ENCODE peak calls at places on chromosome 11, in four cellular contexts. P is K562, H is IMR-90, F is HepG2. E is an unnamed sample.

GRCh38 chr11:104043678-104044239 is 7.3 kb downstream of the DDI1 start:
- DNase-seq in F (no peak), P (no peak), H (peak), E (no peak)

GRCh38 chr11:110858556-110858921 is 146.3 kb upstream of the ARHGAP20 start:
- DNase-seq in P (no peak), F (no peak), H (no peak), E (no peak)

GRCh38 chr11:46529086-46529905 is 64.5 kb downstream of the AMBRA1 start:
- DNase-seq in P (peak), F (peak), H (peak), E (no peak)

GRCh38 chr11:31050061-31050790 is 319.3 kb downstream of the DCDC1 start:
- DNase-seq in F (no peak), H (no peak), P (no peak), E (no peak)

GRCh38 chr11:73951797-73952196 is 971 bp downstream of the DNAJB13 start:
- DNase-seq in H (peak), P (no peak), F (no peak), E (no peak)

GRCh38 chr11:24005202-24005876 is 491.5 kb upstream of the LUZP2 start:
- DNase-seq in H (no peak), F (no peak), P (no peak), E (no peak)

GRCh38 chr11:13260963-13261599 is 16.5 kb upstream of the BMAL1 start:
- DNase-seq in F (no peak), H (peak), P (no peak), E (no peak)

GRCh38 chr11:62614275-62614674 is 1.2 kb downstream of the ROM1 start:
- DNase-seq in P (peak), H (no peak), F (peak), E (no peak)

GRCh38 chr11:65962136-65962564 is 616 bp downstream of the SART1 start:
- DNase-seq in F (no peak), H (no peak), P (no peak), E (no peak)

GRCh38 chr11:79428406-79428805 is 12.4 kb downstream of the TENM4 start:
- DNase-seq in P (no peak), H (no peak), F (no peak), E (no peak)

GRCh38 chr11:7941608-7942007 is at the start of gene OR10A3:
- DNase-seq in F (no peak), P (no peak), H (no peak), E (no peak)

GRCh38 chr11:104609297-104609696 is 289.0 kb downstream of the CASP12 start:
- DNase-seq in P (no peak), H (peak), F (peak), E (no peak)

GRCh38 chr11:110090466-110091026 is 2.6 kb upstream of the ZC3H12C start:
- DNase-seq in F (no peak), H (no peak), P (no peak), E (no peak)

GRCh38 chr11:41382927-41383326 is 76.5 kb downstream of the LRRC4C start:
- DNase-seq in H (no peak), P (no peak), F (no peak), E (no peak)

GRCh38 chr11:34682822-34683221 is 61.9 kb downstream of the EHF start:
- DNase-seq in H (peak), P (no peak), F (no peak), E (no peak)

GRCh38 chr11:57214087-57214395 is 23.0 kb downstream of the APLNR start:
- DNase-seq in H (peak), F (no peak), P (no peak), E (no peak)

GRCh38 chr11:46669606-46670243 is 30.7 kb downstream of the ARHGAP1 start:
- DNase-seq in P (no peak), F (peak), H (no peak), E (no peak)

GRCh38 chr11:67492801-67493547 is 10.1 kb downstream of the AIP start:
- DNase-seq in F (no peak), H (no peak), P (peak), E (no peak)

GRCh38 chr11:128576555-128576954 is 10.8 kb downstream of the ETS1 start:
- DNase-seq in P (no peak), H (no peak), F (no peak), E (no peak)

GRCh38 chr11:128573674-128574073 is 13.7 kb downstream of the ETS1 start:
- DNase-seq in H (no peak), P (no peak), F (no peak), E (no peak)

GRCh38 chr11:128574576-128575011 is 12.8 kb downstream of the ETS1 start:
- DNase-seq in P (no peak), F (no peak), H (peak), E (no peak)

GRCh38 chr11:128575174-128575955 is 12.0 kb downstream of the ETS1 start:
- DNase-seq in F (no peak), H (no peak), P (no peak), E (no peak)

DNA sequence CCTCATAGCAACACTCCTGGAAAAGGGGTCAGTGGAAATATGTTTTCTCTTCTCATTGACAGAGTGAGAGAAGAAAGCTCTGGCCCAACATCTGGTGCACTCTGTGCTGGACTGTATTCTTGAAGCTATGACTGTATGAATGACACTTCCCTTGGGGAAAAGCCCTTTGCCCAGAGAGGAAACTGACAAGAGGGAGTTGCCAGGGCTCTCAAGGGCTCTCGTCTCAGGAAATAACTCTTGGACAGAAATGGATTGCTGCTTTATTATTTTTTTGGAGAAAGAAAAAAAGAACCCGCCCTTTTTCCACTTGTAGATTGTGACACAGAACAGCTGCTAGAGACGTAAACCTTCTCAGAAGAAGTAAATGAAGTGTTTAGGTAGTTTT is 11.4 kb downstream of the ETS1 start:
- DNase-seq in H (peak), P (no peak), F (no peak), E (no peak)
- TF ChIP-seq MXI1 in H (no peak), P (no peak), F (no peak), E (no peak)

DNA sequence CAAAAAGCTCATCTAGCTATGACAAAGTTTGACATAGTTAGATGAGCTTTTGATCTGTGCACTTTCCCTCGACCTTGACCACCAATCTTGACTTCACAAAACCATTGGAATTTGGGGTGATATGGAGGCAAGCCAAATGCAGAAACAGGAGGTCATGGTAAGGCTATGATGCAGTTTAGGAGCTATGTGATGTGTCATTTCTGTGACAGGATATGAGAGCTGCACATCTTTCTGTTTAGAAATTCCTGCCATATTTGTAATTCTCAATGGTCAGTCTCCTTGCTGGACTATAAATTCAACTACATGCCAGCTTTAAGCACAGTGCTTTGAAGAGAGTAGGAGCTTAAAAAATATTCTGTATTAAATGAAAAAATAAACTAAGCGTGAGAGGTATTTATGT is 12.9 kb downstream of the OR51B6 start:
- DNase-seq in F (no peak), P (no peak), H (peak), E (no peak)
- TF ChIP-seq MXI1 in F (no peak), P (no peak), H (no peak), E (no peak)

GRCh38 chr11:2138075-2138435 is 1.1 kb downstream of the IGF2 start:
- DNase-seq in H (no peak), P (peak), F (no peak), E (no peak)
- TF ChIP-seq MXI1 in H (no peak), P (no peak), F (no peak), E (no peak)

DNA sequence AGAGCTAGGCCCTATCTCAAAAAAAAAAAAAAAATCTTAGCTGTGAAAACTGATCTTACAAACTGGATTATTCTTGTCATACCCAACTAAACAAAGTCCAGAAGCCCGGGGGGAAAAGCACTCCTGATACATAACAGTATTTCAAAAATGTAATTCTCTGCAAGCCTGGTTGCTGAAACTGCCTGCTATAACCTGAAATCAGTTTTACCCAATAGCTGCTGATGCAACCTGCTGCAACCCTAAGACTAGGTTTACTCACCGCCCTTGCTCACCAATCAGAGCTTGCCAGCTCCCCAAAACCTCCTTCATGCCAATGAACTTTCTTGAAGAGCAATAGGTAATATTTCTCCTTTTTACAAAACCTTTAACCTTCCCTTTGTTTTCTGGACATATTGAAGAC is 12.4 kb downstream of the FGF19 start:
- DNase-seq in F (no peak), H (peak), P (no peak), E (no peak)
- TF ChIP-seq MXI1 in F (no peak), H (no peak), P (no peak), E (no peak)